ENCODE peak calls at places on chromosomes 7 and 10, in seven cellular contexts. One of them, this sample, is unnamed.

GRCh38 chr7:471866-472639 is 47.6 kb downstream of the PDGFA start:
- DNase-seq in upper lobe of left lung: peak
- DNase-seq in IMR-90: peak
- DNase-seq in ovary: peak
- DNase-seq in HepG2: peak
- DNase-seq in stomach: peak
- DNase-seq in prostate gland: peak
- DNase-seq in this sample: peak

GRCh38 chr10:43121444-43121843 is 16.8 kb upstream of the CSGALNACT2 start:
- DNase-seq in upper lobe of left lung: peak
- DNase-seq in IMR-90: no peak
- DNase-seq in ovary: peak
- DNase-seq in HepG2: no peak
- DNase-seq in stomach: peak
- DNase-seq in prostate gland: no peak
- DNase-seq in this sample: peak

GRCh38 chr7:78720066-78720465 is 733.4 kb downstream of the MAGI2 start:
- DNase-seq in upper lobe of left lung: no peak
- DNase-seq in IMR-90: no peak
- DNase-seq in ovary: no peak
- DNase-seq in HepG2: no peak
- DNase-seq in stomach: no peak
- DNase-seq in prostate gland: no peak
- DNase-seq in this sample: no peak

GRCh38 chr7:87003872-87004798 is 55.3 kb downstream of the ELAPOR2 start:
- DNase-seq in upper lobe of left lung: no peak
- DNase-seq in IMR-90: no peak
- DNase-seq in ovary: no peak
- DNase-seq in HepG2: no peak
- DNase-seq in stomach: no peak
- DNase-seq in prostate gland: no peak
- DNase-seq in this sample: no peak

GRCh38 chr7:24755541-24756416 is 1.5 kb downstream of the GSDME start:
- DNase-seq in upper lobe of left lung: no peak
- DNase-seq in IMR-90: peak
- DNase-seq in ovary: no peak
- DNase-seq in HepG2: peak
- DNase-seq in stomach: no peak
- DNase-seq in prostate gland: no peak
- DNase-seq in this sample: no peak

GRCh38 chr7:93238748-93239147 is 6.6 kb downstream of the VPS50 start:
- DNase-seq in upper lobe of left lung: no peak
- DNase-seq in IMR-90: no peak
- DNase-seq in ovary: no peak
- DNase-seq in HepG2: no peak
- DNase-seq in stomach: no peak
- DNase-seq in prostate gland: no peak
- DNase-seq in this sample: no peak

GRCh38 chr7:16668049-16668858 is 22.3 kb downstream of the BZW2 start:
- DNase-seq in upper lobe of left lung: peak
- DNase-seq in IMR-90: peak
- DNase-seq in ovary: no peak
- DNase-seq in HepG2: peak
- DNase-seq in stomach: peak
- DNase-seq in prostate gland: peak
- DNase-seq in this sample: peak

GRCh38 chr10:97475936-97476594 is 22.2 kb downstream of the MMS19 start:
- DNase-seq in upper lobe of left lung: peak
- DNase-seq in IMR-90: peak
- DNase-seq in ovary: no peak
- DNase-seq in HepG2: no peak
- DNase-seq in stomach: no peak
- DNase-seq in prostate gland: no peak
- DNase-seq in this sample: peak

GRCh38 chr7:150376560-150376959 is 2.6 kb upstream of the ZNF775 start:
- DNase-seq in upper lobe of left lung: no peak
- DNase-seq in IMR-90: no peak
- DNase-seq in ovary: no peak
- DNase-seq in HepG2: no peak
- DNase-seq in stomach: no peak
- DNase-seq in prostate gland: no peak
- DNase-seq in this sample: no peak

GRCh38 chr7:150378115-150378852 is 846 bp upstream of the ZNF775 start:
- DNase-seq in upper lobe of left lung: peak
- DNase-seq in IMR-90: peak
- DNase-seq in ovary: peak
- DNase-seq in HepG2: peak
- DNase-seq in stomach: peak
- DNase-seq in prostate gland: peak
- DNase-seq in this sample: peak

GRCh38 chr7:150375662-150376521 is 3.2 kb upstream of the ZNF775 start:
- DNase-seq in upper lobe of left lung: no peak
- DNase-seq in IMR-90: no peak
- DNase-seq in ovary: no peak
- DNase-seq in HepG2: no peak
- DNase-seq in stomach: no peak
- DNase-seq in prostate gland: no peak
- DNase-seq in this sample: no peak

GRCh38 chr7:150378853-150379589 is at the start of gene ZNF775:
- DNase-seq in upper lobe of left lung: peak
- DNase-seq in IMR-90: peak
- DNase-seq in ovary: peak
- DNase-seq in HepG2: peak
- DNase-seq in stomach: peak
- DNase-seq in prostate gland: peak
- DNase-seq in this sample: peak

DNA sequence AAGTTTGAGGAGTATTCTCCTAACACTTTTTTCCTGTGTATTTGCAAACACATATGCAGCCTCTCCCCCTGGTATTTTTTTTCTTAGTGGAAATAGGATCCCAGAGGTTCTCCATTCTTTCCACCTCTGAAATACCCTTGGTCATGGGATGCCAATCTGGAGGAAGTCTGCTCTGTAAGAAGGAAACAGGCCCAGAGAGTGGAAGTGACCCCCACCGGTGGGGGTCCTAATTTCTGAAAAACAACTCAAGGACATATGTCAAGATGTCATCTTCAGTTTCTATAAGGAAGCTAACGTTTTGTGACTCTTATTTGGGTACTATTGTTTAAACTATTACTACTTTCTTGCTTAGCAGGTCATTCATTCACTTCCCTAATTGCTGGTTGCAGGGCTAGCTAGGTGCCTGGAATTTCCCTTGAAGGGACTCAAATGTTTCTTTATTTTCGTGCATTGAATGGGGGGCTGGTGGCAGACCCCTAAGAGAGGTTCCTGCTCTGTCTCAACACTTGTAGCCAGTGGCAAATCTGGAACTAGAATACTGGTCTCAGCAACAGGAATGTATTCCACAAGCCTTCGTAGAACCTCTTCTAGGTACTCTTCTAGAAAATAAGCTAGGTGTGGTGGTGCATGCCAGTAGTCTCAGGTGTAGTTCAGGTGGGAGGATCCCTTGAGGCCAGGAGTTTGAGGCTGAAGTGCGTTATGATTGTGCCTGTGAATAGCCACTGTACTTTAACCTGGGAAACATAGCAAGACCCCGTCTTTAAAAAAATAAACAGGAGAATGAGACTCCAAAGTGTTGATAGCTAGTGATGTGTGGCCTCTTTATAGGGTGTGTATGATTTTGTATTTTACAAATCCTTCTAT is 1.8 kb upstream of the ZNF775 start:
- DNase-seq in upper lobe of left lung: no peak
- DNase-seq in IMR-90: no peak
- DNase-seq in ovary: no peak
- DNase-seq in HepG2: no peak
- DNase-seq in stomach: no peak
- DNase-seq in prostate gland: no peak
- DNase-seq in this sample: no peak
- H3K4me3 ChIP-seq in upper lobe of left lung: no peak
- H3K4me3 ChIP-seq in IMR-90: no peak
- H3K4me3 ChIP-seq in ovary: no peak
- H3K4me3 ChIP-seq in HepG2: no peak
- H3K4me3 ChIP-seq in stomach: no peak
- H3K4me3 ChIP-seq in prostate gland: no peak
- H3K4me3 ChIP-seq in this sample: no peak

DNA sequence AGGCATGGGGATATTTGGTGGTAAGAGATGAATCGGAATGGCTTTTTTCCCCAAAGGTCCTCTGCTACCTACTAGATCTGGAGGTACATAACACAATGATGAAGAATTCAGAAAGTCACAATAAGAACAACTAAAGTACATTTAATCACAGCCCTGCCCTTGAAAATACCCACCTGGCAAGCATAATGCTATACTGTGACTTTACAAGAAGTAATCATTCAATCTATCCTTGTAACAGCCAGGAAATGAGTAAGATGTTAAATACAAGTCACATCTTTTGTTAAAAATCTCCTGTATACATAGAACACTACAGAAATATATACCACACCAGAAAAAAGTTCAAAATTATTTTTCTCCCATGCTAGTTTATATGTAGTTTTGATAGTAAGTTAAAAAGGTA is 108.3 kb upstream of the ABCB5 start:
- DNase-seq in upper lobe of left lung: no peak
- DNase-seq in IMR-90: no peak
- DNase-seq in ovary: no peak
- DNase-seq in HepG2: no peak
- DNase-seq in stomach: no peak
- DNase-seq in prostate gland: no peak
- DNase-seq in this sample: no peak
- TF ChIP-seq CTCF in upper lobe of left lung: no peak
- TF ChIP-seq CTCF in IMR-90: no peak
- TF ChIP-seq CTCF in ovary: no peak
- TF ChIP-seq CTCF in HepG2: no peak
- TF ChIP-seq CTCF in stomach: no peak
- TF ChIP-seq CTCF in prostate gland: no peak
- TF ChIP-seq CTCF in this sample: no peak

DNA sequence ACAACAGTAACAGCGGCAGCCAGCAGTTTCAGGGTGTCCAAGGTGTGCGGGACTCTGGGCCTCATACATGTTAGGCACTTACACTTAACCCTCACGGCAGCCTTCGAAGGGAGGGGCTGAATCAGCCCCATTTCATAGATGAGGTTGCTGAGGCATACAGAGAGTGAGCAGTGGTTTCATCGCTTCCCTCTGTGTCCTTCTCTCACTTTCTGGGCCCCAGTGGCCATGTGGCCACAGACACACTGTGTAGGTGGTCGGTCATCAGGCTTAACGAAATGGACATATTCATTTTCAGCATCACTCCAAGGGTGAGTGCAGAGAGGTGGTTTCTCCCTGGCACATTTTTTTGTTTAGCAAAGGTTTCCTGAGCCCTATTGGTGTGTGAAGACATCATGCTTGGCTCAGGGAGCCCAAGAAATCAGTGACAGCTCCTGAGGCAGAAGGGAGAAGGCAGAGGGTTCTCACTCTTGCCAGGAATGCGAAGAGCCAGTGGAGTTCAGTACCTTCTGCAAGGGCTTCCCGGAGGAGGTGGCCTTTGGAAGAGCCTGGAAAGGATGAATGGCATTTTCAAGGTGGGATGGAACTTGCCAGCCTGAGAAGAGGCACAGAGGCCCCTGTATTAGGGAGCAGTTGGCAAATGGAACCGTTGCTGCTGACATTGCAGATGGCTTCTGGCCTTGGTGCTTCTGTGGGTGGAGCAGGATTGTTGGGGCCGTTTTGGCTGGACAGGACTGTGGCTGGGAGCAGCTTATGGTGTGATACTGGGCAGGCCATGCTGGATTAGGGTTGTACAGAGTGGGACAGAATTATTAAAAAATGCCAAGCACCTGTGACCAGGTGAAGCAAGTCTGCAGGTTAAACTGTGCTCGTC is 61.7 kb upstream of the PPIF start:
- DNase-seq in upper lobe of left lung: no peak
- DNase-seq in IMR-90: no peak
- DNase-seq in ovary: no peak
- DNase-seq in HepG2: no peak
- DNase-seq in stomach: no peak
- DNase-seq in prostate gland: no peak
- DNase-seq in this sample: no peak
- TF ChIP-seq POLR2A in upper lobe of left lung: no peak
- TF ChIP-seq POLR2A in IMR-90: no peak
- TF ChIP-seq POLR2A in ovary: no peak
- TF ChIP-seq POLR2A in HepG2: no peak
- TF ChIP-seq POLR2A in stomach: no peak
- TF ChIP-seq POLR2A in prostate gland: no peak
- TF ChIP-seq POLR2A in this sample: no peak

GRCh38 chr10:118742787-118743186 is 12.0 kb downstream of the CACUL1 start:
- DNase-seq in upper lobe of left lung: no peak
- DNase-seq in IMR-90: peak
- DNase-seq in ovary: no peak
- DNase-seq in HepG2: no peak
- DNase-seq in stomach: no peak
- DNase-seq in prostate gland: no peak
- DNase-seq in this sample: no peak
- H3K4me3 ChIP-seq in upper lobe of left lung: no peak
- H3K4me3 ChIP-seq in IMR-90: no peak
- H3K4me3 ChIP-seq in ovary: no peak
- H3K4me3 ChIP-seq in HepG2: no peak
- H3K4me3 ChIP-seq in stomach: no peak
- H3K4me3 ChIP-seq in prostate gland: no peak
- H3K4me3 ChIP-seq in this sample: no peak

This sample was measured in lower leg skin.